ENCODE peak calls at places on chromosomes 2 and 18, in four cellular contexts. E, Q, U and H are unnamed samples.

GRCh38 chr2:176056411-176056810 is 27.4 kb downstream of the EVX2 start:
- DNase-seq in E (no peak), Q (no peak), U (no peak), H (no peak)

GRCh38 chr2:174222154-174222553 is 26.2 kb downstream of the OLA1 start:
- DNase-seq in E (no peak), Q (no peak), U (no peak), H (no peak)

GRCh38 chr2:34806396-34806795 is 1207.3 kb upstream of the FAM98A start:
- DNase-seq in E (no peak), Q (no peak), U (no peak), H (no peak)

GRCh38 chr2:158487419-158487818 is 30.7 kb downstream of the PKP4 start:
- DNase-seq in E (no peak), Q (no peak), U (no peak), H (no peak)

GRCh38 chr2:36869606-36870005 is 96.7 kb downstream of the STRN start:
- DNase-seq in E (no peak), Q (no peak), U (no peak), H (no peak)

GRCh38 chr2:95013726-95014125 is 11.8 kb upstream of the MAL start:
- DNase-seq in E (no peak), Q (no peak), U (no peak), H (no peak)

GRCh38 chr2:237702439-237703397 is 75.3 kb downstream of the LRRFIP1 start:
- DNase-seq in E (no peak), Q (no peak), U (no peak), H (no peak)

GRCh38 chr18:58829263-58829662 is 35.4 kb upstream of the ZNF532 start:
- DNase-seq in E (no peak), Q (no peak), U (no peak), H (no peak)

GRCh38 chr2:10913501-10914271 is 2.0 kb downstream of the KCNF1 start:
- DNase-seq in E (no peak), Q (no peak), U (no peak), H (no peak)

GRCh38 chr2:11705063-11705462 is 35.1 kb upstream of the NTSR2 start:
- DNase-seq in E (no peak), Q (no peak), U (no peak), H (no peak)

GRCh38 chr18:61892683-61893303 is at the start of gene RNF152:
- DNase-seq in E (no peak), Q (no peak), U (no peak), H (no peak)

GRCh38 chr2:239087041-239087710 is 239.3 kb downstream of the TWIST2 start:
- DNase-seq in E (no peak), Q (no peak), U (no peak), H (no peak)

GRCh38 chr2:105739944-105740734 is 4.6 kb upstream of the NCK2 start:
- DNase-seq in E (no peak), Q (no peak), U (no peak), H (no peak)

GRCh38 chr2:199207011-199207410 is 250.7 kb downstream of the SATB2 start:
- DNase-seq in E (no peak), Q (no peak), U (no peak), H (no peak)

GRCh38 chr2:74334931-74335333 is 8.3 kb downstream of the SLC4A5 start:
- DNase-seq in E (peak; percentile 81), Q (peak; percentile 51), U (peak; percentile 72), H (peak; percentile 59)

GRCh38 chr2:202442882-202443281 is 66.8 kb downstream of the BMPR2 start:
- DNase-seq in E (no peak), Q (no peak), U (peak; percentile 24), H (no peak)

GRCh38 chr2:205058409-205058808 is 513.1 kb downstream of the PARD3B start:
- DNase-seq in E (no peak), Q (no peak), U (no peak), H (no peak)

GRCh38 chr18:54878662-54879058 is 50.4 kb downstream of the RAB27B start:
- DNase-seq in E (no peak), Q (no peak), U (no peak), H (no peak)

GRCh38 chr2:215839816-215840215 is 173.5 kb downstream of the MREG start:
- DNase-seq in E (no peak), Q (no peak), U (no peak), H (no peak)

GRCh38 chr2:121372756-121373353 is 87.9 kb upstream of the TFCP2L1 start:
- DNase-seq in E (no peak), Q (no peak), U (no peak), H (no peak)

GRCh38 chr18:48192542-48192941 is 216.6 kb downstream of the ZBTB7C start:
- DNase-seq in E (no peak), Q (no peak), U (no peak), H (no peak)

GRCh38 chr18:52345428-52345827 is 5.4 kb downstream of the DCC start:
- DNase-seq in E (no peak), Q (no peak), U (no peak), H (no peak)

GRCh38 chr18:52343731-52344340 is 3.8 kb downstream of the DCC start:
- DNase-seq in E (no peak), Q (no peak), U (no peak), H (no peak)

GRCh38 chr18:52341617-52342381 is 1.8 kb downstream of the DCC start:
- DNase-seq in E (peak; percentile 4), Q (no peak), U (no peak), H (no peak)

GRCh38 chr18:52340466-52341378 is 725 bp downstream of the DCC start:
- DNase-seq in E (no peak), Q (no peak), U (no peak), H (no peak)

DNA sequence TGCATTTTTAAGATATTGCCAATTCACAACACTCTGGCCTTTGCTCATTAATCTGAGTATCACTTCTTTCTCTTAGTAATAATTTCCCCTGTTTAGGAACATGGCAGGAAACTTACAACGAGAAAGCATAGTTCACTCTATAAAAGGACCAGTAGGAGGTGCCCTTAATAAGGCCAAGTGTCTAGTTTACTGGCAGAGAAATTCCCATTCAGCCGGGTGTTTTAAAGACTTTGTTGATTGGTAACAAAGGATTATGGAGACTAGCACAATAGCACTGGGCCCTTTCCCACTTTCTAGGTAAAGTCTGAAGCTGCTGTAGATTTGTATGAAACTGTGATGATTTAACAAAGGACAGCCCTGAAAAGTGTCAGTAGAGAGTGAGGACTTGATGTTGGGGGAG is 3.1 kb downstream of the DCC start:
- DNase-seq in E (peak; percentile 29), Q (no peak), U (no peak), H (no peak)
- TF ChIP-seq RNF2 in E (no peak), Q (no peak), U (no peak), H (no peak)

GRCh38 chr2:86420913-86421312 is 20.3 kb upstream of the KDM3A start:
- DNase-seq in E (no peak), Q (no peak), U (no peak), H (no peak)

GRCh38 chr2:86429335-86429734 is 11.8 kb upstream of the KDM3A start:
- DNase-seq in E (no peak), Q (no peak), U (no peak), H (no peak)

GRCh38 chr2:86430368-86430767 is 10.8 kb upstream of the KDM3A start:
- DNase-seq in E (no peak), Q (no peak), U (no peak), H (no peak)

GRCh38 chr2:86426271-86426670 is 14.9 kb upstream of the KDM3A start:
- DNase-seq in E (no peak), Q (no peak), U (no peak), H (no peak)
- TF ChIP-seq RNF2 in E (no peak), Q (no peak), U (no peak), H (no peak)

DNA sequence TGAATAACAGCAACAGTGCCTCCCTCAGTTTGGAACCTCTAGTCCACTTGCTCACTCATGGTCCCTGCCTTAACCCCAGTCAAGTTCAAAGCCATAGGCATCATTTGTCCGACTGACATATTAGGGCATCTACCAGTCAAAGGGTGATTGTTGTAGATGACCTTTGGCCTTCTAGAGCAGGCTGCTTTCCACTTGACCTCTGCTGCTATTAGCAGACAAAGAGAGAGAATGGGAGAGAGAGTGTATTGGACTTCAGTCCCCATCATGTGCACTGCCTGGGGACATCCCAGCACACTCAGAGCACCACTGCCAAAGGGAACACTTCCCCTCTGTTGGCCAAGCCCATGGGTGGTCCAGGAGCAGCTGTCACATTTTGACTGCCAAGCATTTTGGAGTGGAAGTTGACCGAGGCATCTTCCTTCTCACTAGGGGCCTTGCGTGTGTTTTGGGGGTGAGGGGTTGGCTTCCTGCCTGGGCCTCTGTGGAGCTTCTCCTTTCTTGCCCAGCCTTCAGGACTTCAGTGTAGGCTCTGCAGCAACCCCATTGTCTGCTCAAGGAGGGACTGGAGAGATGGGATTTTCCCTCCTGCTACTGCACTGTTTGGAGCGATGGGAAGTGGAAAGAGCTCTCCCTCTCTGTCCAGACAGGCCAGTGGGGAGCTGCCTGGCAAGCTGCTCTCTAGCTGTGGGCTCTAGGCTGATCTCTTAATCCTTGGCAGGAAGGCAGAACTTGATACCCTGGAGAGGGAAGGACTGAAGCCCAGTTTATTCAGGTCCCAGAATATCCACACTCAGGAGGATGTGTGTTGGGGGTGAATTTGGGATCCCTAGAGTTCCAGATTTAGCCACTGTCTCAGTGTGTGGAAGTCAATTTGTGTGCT is 68.1 kb downstream of the TMEM247 start:
- DNase-seq in E (no peak), Q (no peak), U (no peak), H (peak; percentile 91)
- TF ChIP-seq RNF2 in E (no peak), Q (no peak), U (no peak), H (no peak)

GRCh38 chr2:19403785-19404184 is 45.4 kb upstream of the OSR1 start:
- DNase-seq in E (no peak), Q (no peak), U (no peak), H (no peak)
- TF ChIP-seq RNF2 in E (no peak), Q (no peak), U (no peak), H (no peak)

GRCh38 chr2:187299122-187299906 is 148.7 kb downstream of the CALCRL start:
- DNase-seq in E (peak; percentile 5), Q (no peak), U (no peak), H (no peak)
- TF ChIP-seq RNF2 in E (no peak), Q (no peak), U (no peak), H (no peak)

GRCh38 chr2:39141346-39142011 is 20.6 kb upstream of the SOS1 start:
- DNase-seq in E (no peak), Q (no peak), U (no peak), H (no peak)
- TF ChIP-seq RNF2 in E (no peak), Q (no peak), U (no peak), H (no peak)

GRCh38 chr2:217231724-217232123 is 371.9 kb upstream of the TNP1 start:
- DNase-seq in E (no peak), Q (no peak), U (no peak), H (no peak)

GRCh38 chr2:217228732-217229131 is 368.9 kb upstream of the TNP1 start:
- DNase-seq in E (no peak), Q (no peak), U (no peak), H (no peak)

GRCh38 chr2:217227794-217228193 is 367.9 kb upstream of the TNP1 start:
- DNase-seq in E (no peak), Q (no peak), U (no peak), H (no peak)

GRCh38 chr2:217225596-217225995 is 365.7 kb upstream of the TNP1 start:
- DNase-seq in E (no peak), Q (no peak), U (no peak), H (no peak)

DNA sequence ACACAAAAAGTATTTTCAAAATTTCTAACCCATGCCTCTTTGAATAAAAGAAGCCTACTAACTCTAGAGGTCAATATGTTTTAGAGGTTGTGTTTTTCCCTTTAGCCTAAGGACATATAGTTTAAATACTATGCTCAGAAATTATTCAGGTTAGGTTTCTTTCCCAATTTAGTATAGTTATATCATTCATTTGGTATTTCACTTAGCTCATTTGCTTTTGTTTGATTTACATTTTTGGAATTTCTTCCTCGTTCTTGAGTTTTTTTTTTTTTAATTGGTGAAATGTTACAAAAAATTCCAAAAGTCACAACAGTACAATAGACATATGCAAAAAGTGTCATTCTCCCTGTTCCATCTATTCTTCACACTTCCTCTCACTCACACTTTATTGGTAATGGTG is 371.3 kb upstream of the TNP1 start:
- DNase-seq in E (no peak), Q (no peak), U (no peak), H (no peak)
- TF ChIP-seq RNF2 in E (no peak), Q (no peak), U (no peak), H (no peak)